ENCODE peak calls at places on chromosomes 4 and X, in eight cellular contexts. E, G, D, L, I, V, A and J are unnamed samples.

GRCh38 chr4:111697176-111697962 is 447.9 kb upstream of the FAM241A start:
- DNase-seq in E (no peak), G (no peak), D (no peak), L (no peak), I (no peak), V (no peak), A (no peak), J (no peak)

GRCh38 chr4:158775091-158775651 is 6.3 kb downstream of the FNIP2 start:
- DNase-seq in E (no peak), G (no peak), D (no peak), L (no peak), I (peak), V (no peak), A (peak), J (no peak)

GRCh38 chrX:586351-586750 is 44.2 kb upstream of the SHOX start:
- DNase-seq in E (no peak), G (no peak), D (peak), L (no peak), I (no peak), V (no peak), A (no peak), J (no peak)

GRCh38 chr4:24781999-24782745 is 13.2 kb upstream of the SOD3 start:
- DNase-seq in E (no peak), G (no peak), D (no peak), L (no peak), I (no peak), V (no peak), A (no peak), J (no peak)

GRCh38 chrX:65607070-65607742 is 60.2 kb upstream of the MSN start:
- DNase-seq in E (no peak), G (no peak), D (no peak), L (no peak), I (peak), V (no peak), A (no peak), J (no peak)

GRCh38 chr4:182022899-182023298 is 220.3 kb upstream of the TENM3 start:
- DNase-seq in E (no peak), G (no peak), D (no peak), L (no peak), I (peak), V (no peak), A (no peak), J (no peak)

GRCh38 chr4:141560056-141560455 is 76.3 kb upstream of the IL15 start:
- DNase-seq in E (no peak), G (no peak), D (no peak), L (no peak), I (peak), V (no peak), A (no peak), J (no peak)

GRCh38 chr4:39036172-39036571 is 4.0 kb upstream of the TMEM156 start:
- DNase-seq in E (no peak), G (no peak), D (no peak), L (no peak), I (peak), V (no peak), A (peak), J (peak)

GRCh38 chrX:48938721-48939416 is 18.5 kb downstream of the OTUD5 start:
- DNase-seq in E (no peak), G (no peak), D (no peak), L (no peak), I (no peak), V (no peak), A (no peak), J (no peak)

GRCh38 chrX:63350979-63351616 is at the start of gene SPIN4:
- DNase-seq in E (peak), G (peak), D (peak), L (peak), I (peak), V (peak), A (peak), J (peak)

GRCh38 chr4:155879767-155880166 is 13.7 kb upstream of the ASIC5 start:
- DNase-seq in E (no peak), G (no peak), D (no peak), L (no peak), I (no peak), V (no peak), A (no peak), J (no peak)

GRCh38 chr4:161360982-161361381 is 802.8 kb downstream of the FSTL5 start:
- DNase-seq in E (no peak), G (no peak), D (no peak), L (no peak), I (no peak), V (no peak), A (no peak), J (no peak)

GRCh38 chr4:89641367-89641687 is 195.6 kb downstream of the SNCA start:
- DNase-seq in E (no peak), G (no peak), D (no peak), L (no peak), I (no peak), V (no peak), A (no peak), J (no peak)

GRCh38 chrX:48569958-48570357 is 4.3 kb upstream of the RBM3 start:
- DNase-seq in E (no peak), G (no peak), D (no peak), L (no peak), I (peak), V (no peak), A (no peak), J (no peak)

GRCh38 chr4:25421819-25422511 is 44.9 kb downstream of the ANAPC4 start:
- DNase-seq in E (no peak), G (no peak), D (no peak), L (no peak), I (no peak), V (peak), A (no peak), J (no peak)

GRCh38 chrX:48794993-48795501 is 6.8 kb upstream of the HDAC6 start:
- DNase-seq in E (no peak), G (peak), D (no peak), L (no peak), I (peak), V (no peak), A (peak), J (no peak)

GRCh38 chrX:27964432-27964831 is 16.8 kb downstream of the DCAF8L1 start:
- DNase-seq in E (no peak), G (no peak), D (no peak), L (no peak), I (no peak), V (no peak), A (no peak), J (no peak)

GRCh38 chr4:80138556-80139538 is 58.5 kb upstream of the PRDM8 start:
- DNase-seq in E (no peak), G (no peak), D (no peak), L (no peak), I (peak), V (no peak), A (no peak), J (no peak)

GRCh38 chr4:163077611-163078010 is 89.1 kb downstream of the NAF1 start:
- DNase-seq in E (no peak), G (no peak), D (no peak), L (no peak), I (no peak), V (no peak), A (no peak), J (no peak)

GRCh38 chr4:132683957-132684356 is 465.1 kb upstream of the PCDH10 start:
- DNase-seq in E (no peak), G (no peak), D (no peak), L (no peak), I (no peak), V (no peak), A (no peak), J (no peak)

GRCh38 chr4:104941661-104942062 is 205.0 kb upstream of the TET2 start:
- DNase-seq in E (no peak), G (no peak), D (no peak), L (no peak), I (no peak), V (no peak), A (no peak), J (no peak)

GRCh38 chrX:39850630-39851152 is 247.1 kb downstream of the BCOR start:
- DNase-seq in E (no peak), G (no peak), D (no peak), L (no peak), I (peak), V (no peak), A (peak), J (no peak)

GRCh38 chr4:7193040-7193958 is 961 bp downstream of the SORCS2 start:
- DNase-seq in E (peak), G (peak), D (peak), L (peak), I (no peak), V (no peak), A (no peak), J (no peak)

GRCh38 chr4:4477796-4478195 is 64.1 kb downstream of the STX18 start:
- DNase-seq in E (no peak), G (no peak), D (no peak), L (no peak), I (peak), V (no peak), A (no peak), J (no peak)

GRCh38 chrX:84724576-84724975 is 222.3 kb upstream of the HDX start:
- DNase-seq in E (no peak), G (no peak), D (no peak), L (no peak), I (no peak), V (no peak), A (no peak), J (no peak)

GRCh38 chr4:102308032-102308799 is 37.1 kb downstream of the SLC39A8 start:
- DNase-seq in E (no peak), G (no peak), D (no peak), L (no peak), I (no peak), V (no peak), A (peak), J (no peak)

GRCh38 chrX:17748684-17749083 is 11.4 kb downstream of the SCML1 start:
- DNase-seq in E (no peak), G (no peak), D (no peak), L (no peak), I (no peak), V (no peak), A (no peak), J (no peak)

GRCh38 chrX:136186023-136186413 is 38.7 kb downstream of the FHL1 start:
- DNase-seq in E (no peak), G (no peak), D (no peak), L (no peak), I (no peak), V (no peak), A (no peak), J (no peak)

GRCh38 chr4:68865178-68865638 is 49.4 kb downstream of the UGT2B10 start:
- DNase-seq in E (peak), G (no peak), D (no peak), L (no peak), I (no peak), V (no peak), A (no peak), J (no peak)

GRCh38 chrX:111102636-111103035 is 6.6 kb downstream of the PAK3 start:
- DNase-seq in E (no peak), G (no peak), D (no peak), L (no peak), I (no peak), V (no peak), A (no peak), J (no peak)

GRCh38 chr4:100290585-100290984 is 100.3 kb upstream of the DDIT4L start:
- DNase-seq in E (no peak), G (no peak), D (no peak), L (no peak), I (peak), V (no peak), A (no peak), J (no peak)

GRCh38 chrX:107706309-107706708 is 69.3 kb downstream of the TSC22D3 start:
- DNase-seq in E (no peak), G (no peak), D (no peak), L (no peak), I (no peak), V (no peak), A (no peak), J (no peak)
- TF ChIP-seq CTCF in E (no peak), G (no peak), D (no peak), L (no peak), I (no peak), V (no peak), A (no peak), J (no peak)

DNA sequence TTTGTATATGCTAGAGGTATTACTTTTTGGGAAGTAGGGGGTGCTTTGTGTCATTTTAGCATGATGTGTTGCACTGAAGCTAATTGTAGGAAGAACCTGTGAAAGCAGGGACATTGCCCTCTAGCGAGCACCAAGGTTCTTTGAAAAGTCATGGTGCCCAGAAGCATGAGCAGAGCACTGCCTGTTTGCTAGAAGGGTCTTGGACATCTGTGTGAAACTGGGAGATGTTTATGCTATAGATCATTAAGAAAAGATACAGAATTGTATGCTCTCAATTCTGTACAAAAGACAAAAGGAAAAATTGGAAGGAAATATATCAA is 14.7 kb downstream of the GRPR start:
- DNase-seq in E (no peak), G (no peak), D (no peak), L (no peak), I (no peak), V (no peak), A (peak), J (no peak)
- TF ChIP-seq CTCF in E (no peak), G (no peak), D (no peak), L (no peak), I (no peak), V (no peak), A (peak), J (no peak)

GRCh38 chr4:19486400-19486799 is 765.3 kb upstream of the SLIT2 start:
- DNase-seq in E (no peak), G (no peak), D (no peak), L (no peak), I (no peak), V (no peak), A (no peak), J (no peak)
- TF ChIP-seq CTCF in E (no peak), G (no peak), D (no peak), L (no peak), I (peak), V (no peak), A (no peak), J (peak)

DNA sequence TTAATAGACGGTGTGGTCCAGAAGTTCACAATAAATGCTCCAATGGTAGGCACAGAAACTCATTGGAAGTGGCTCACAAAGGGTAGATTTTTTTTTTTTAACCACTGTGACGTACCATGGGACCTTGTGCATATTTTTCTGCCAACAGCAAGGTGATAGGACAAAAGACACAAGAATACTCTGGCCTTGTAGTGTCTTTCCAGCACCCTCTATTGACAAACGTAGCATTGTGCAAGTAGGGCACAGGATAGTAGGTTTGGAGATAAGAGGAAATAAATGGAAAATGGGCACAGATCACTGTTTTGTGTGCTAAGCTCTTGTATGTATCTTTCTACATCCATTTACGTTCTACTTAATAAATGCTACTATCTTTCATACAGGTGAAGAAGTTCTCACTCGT is 2054.9 kb downstream of the PCDH7 start:
- DNase-seq in E (no peak), G (no peak), D (no peak), L (no peak), I (no peak), V (no peak), A (peak), J (no peak)
- TF ChIP-seq CTCF in E (no peak), G (no peak), D (no peak), L (no peak), I (no peak), V (no peak), A (no peak), J (peak)

GRCh38 chr4:76250962-76251361 is 559 bp upstream of the FAM47E start:
- DNase-seq in E (peak), G (peak), D (no peak), L (no peak), I (no peak), V (no peak), A (no peak), J (no peak)

GRCh38 chr4:76253511-76253910 is 2.0 kb downstream of the FAM47E start:
- DNase-seq in E (no peak), G (no peak), D (no peak), L (no peak), I (no peak), V (no peak), A (no peak), J (no peak)

GRCh38 chr4:76256032-76256431 is 4.5 kb downstream of the FAM47E start:
- DNase-seq in E (no peak), G (no peak), D (no peak), L (no peak), I (no peak), V (no peak), A (no peak), J (no peak)

GRCh38 chr4:76252271-76252653 is 741 bp downstream of the FAM47E start:
- DNase-seq in E (no peak), G (no peak), D (no peak), L (no peak), I (no peak), V (no peak), A (no peak), J (no peak)

DNA sequence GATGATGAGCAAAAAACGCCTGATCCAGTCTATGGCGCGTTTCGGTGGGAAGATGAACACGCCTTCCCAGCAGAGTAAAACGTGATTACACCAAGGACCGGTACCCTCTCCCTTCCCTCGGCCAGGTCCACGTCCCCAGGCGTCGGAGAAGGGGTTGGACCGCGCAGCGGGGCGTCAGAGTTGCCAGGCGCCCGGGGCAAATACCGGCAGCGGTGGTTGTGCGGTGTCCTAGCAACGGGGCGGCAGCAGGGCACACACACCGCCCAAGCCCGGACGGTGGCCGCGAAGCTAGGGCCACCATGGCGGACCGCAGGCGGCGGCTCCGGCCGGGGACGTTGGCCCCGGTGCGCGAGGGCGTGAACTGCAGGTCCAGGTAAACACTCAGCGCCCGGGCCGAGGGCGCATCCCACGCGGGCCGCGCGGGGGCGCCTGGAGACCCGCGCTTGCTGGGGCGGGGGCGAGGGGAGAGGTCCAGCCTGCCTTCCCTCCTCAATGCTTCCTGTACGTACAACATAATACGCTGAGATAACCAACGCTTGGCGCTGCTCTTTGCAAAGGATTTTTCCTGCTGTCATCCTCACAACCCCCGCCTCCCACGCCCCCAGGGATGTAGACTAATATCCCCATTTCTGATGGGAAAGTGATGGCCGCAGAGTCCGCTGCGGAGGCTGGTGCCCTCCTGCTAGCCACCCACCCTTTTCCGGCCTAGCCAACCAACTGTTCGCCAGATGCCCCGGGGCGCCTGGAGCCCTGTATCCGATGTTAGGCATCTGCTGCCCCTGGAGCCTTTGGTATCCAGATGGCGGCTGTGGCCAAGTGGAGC is at the start of gene FAM47E:
- DNase-seq in E (peak), G (peak), D (peak), L (peak), I (peak), V (peak), A (peak), J (peak)
- TF ChIP-seq CTCF in E (peak), G (peak), D (no peak), L (peak), I (peak), V (no peak), A (peak), J (peak)

GRCh38 chrX:52265713-52266112 is 81.0 kb downstream of the MAGED4 start:
- DNase-seq in E (no peak), G (no peak), D (no peak), L (no peak), I (no peak), V (no peak), A (no peak), J (no peak)

GRCh38 chrX:52270453-52271116 is 85.9 kb downstream of the MAGED4 start:
- DNase-seq in E (no peak), G (no peak), D (no peak), L (no peak), I (no peak), V (no peak), A (no peak), J (no peak)

DNA sequence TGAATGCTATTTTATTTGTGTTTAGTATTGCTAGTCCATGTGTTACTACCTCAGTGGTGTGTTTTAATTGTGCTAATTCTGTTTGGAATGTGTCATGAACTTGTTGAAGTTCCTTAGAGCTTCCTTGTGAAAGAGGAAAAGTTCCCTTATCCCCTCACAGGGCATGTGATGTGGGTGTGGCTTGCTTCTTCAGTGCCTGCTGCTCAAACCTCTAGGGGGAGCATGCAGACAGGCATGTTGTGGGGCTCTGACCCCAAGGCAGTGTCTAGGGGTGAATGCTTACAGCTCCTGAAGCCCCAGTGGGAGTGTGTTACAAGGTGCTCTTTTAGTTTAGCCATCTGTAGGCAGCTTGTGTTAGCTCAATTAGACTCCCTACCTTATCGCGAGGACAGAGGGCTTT is 86.5 kb downstream of the MAGED4 start:
- DNase-seq in E (no peak), G (no peak), D (no peak), L (no peak), I (no peak), V (no peak), A (peak), J (no peak)
- TF ChIP-seq CTCF in E (no peak), G (no peak), D (no peak), L (no peak), I (no peak), V (peak), A (peak), J (no peak)

GRCh38 chrX:75155830-75156525 is at the start of gene ABCB7:
- DNase-seq in E (peak), G (peak), D (peak), L (no peak), I (peak), V (peak), A (peak), J (no peak)
- TF ChIP-seq CTCF in E (no peak), G (no peak), D (peak), L (no peak), I (peak), V (peak), A (peak), J (no peak)

DNA sequence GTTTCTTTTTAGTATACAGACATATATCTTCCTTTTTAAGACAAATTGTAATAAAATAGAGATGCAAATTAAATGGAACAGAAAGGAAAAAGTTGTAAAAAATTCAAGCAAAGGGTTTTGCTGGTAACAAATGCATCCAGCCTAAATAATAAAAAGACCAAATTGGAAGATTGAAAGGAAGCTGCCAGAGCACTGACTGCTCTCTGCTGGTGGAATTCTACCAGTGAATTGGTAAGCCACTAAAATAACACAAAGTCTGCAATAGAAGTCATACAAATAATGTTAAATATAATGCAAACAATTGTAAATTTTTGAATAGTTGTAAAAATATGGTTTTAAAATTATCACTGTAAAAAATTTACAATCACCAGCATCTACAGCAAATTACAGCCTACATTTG is 1322.3 kb downstream of the PCDH7 start:
- DNase-seq in E (no peak), G (no peak), D (no peak), L (no peak), I (no peak), V (no peak), A (no peak), J (no peak)
- TF ChIP-seq CTCF in E (no peak), G (no peak), D (no peak), L (no peak), I (no peak), V (no peak), A (no peak), J (peak)